ENCODE peak calls at places on chromosome 12, in six cellular contexts. L, W, C, Z, H and B are unnamed samples.

GRCh38 chr12:102216086-102216691 is 18.6 kb upstream of the PMCH start:
- DNase-seq in L (no peak), W (no peak), C (no peak), Z (no peak), H (no peak), B (no peak)

GRCh38 chr12:24226745-24227350 is 277.4 kb upstream of the SOX5 start:
- DNase-seq in L (no peak), W (no peak), C (peak), Z (no peak), H (no peak), B (no peak)

GRCh38 chr12:89316705-89317139 is 35.6 kb downstream of the DUSP6 start:
- DNase-seq in L (no peak), W (no peak), C (no peak), Z (no peak), H (no peak), B (no peak)

GRCh38 chr12:109695961-109696461 is 17.6 kb upstream of the FAM222A start:
- DNase-seq in L (no peak), W (no peak), C (no peak), Z (no peak), H (no peak), B (no peak)

GRCh38 chr12:79098530-79098929 is 234.0 kb downstream of the SYT1 start:
- DNase-seq in L (no peak), W (no peak), C (no peak), Z (no peak), H (no peak), B (no peak)

GRCh38 chr12:62006076-62006732 is 254.0 kb upstream of the USP15 start:
- DNase-seq in L (peak), W (no peak), C (no peak), Z (no peak), H (no peak), B (no peak)

GRCh38 chr12:24719293-24719721 is 229.6 kb downstream of the BCAT1 start:
- DNase-seq in L (no peak), W (no peak), C (no peak), Z (no peak), H (no peak), B (no peak)

GRCh38 chr12:47272412-47273190 is 192.8 kb upstream of the AMIGO2 start:
- DNase-seq in L (no peak), W (no peak), C (no peak), Z (no peak), H (no peak), B (no peak)

GRCh38 chr12:5827591-5827990 is 117.5 kb downstream of the ANO2 start:
- DNase-seq in L (no peak), W (no peak), C (no peak), Z (no peak), H (no peak), B (no peak)

GRCh38 chr12:128729628-128730121 is 94.1 kb downstream of the SLC15A4 start:
- DNase-seq in L (no peak), W (no peak), C (no peak), Z (no peak), H (no peak), B (no peak)

GRCh38 chr12:105927553-105927952 is 211.2 kb downstream of the NUAK1 start:
- DNase-seq in L (no peak), W (no peak), C (no peak), Z (no peak), H (no peak), B (no peak)

GRCh38 chr12:130161261-130162231 is 718 bp upstream of the FZD10 start:
- DNase-seq in L (no peak), W (peak), C (no peak), Z (no peak), H (peak), B (peak)

GRCh38 chr12:116187158-116187511 is 90.4 kb downstream of the MED13L start:
- DNase-seq in L (no peak), W (no peak), C (no peak), Z (no peak), H (no peak), B (no peak)

GRCh38 chr12:11707535-11707934 is 58.1 kb downstream of the ETV6 start:
- DNase-seq in L (no peak), W (no peak), C (no peak), Z (no peak), H (no peak), B (no peak)

GRCh38 chr12:1448321-1448720 is 146.1 kb downstream of the FBXL14 start:
- DNase-seq in L (no peak), W (no peak), C (no peak), Z (no peak), H (no peak), B (no peak)

GRCh38 chr12:116662612-116663144 is 75.2 kb downstream of the SPRING1 start:
- DNase-seq in L (no peak), W (peak), C (no peak), Z (no peak), H (no peak), B (no peak)

GRCh38 chr12:113500662-113501435 is 29.2 kb upstream of the LHX5 start:
- DNase-seq in L (no peak), W (no peak), C (no peak), Z (no peak), H (no peak), B (no peak)

DNA sequence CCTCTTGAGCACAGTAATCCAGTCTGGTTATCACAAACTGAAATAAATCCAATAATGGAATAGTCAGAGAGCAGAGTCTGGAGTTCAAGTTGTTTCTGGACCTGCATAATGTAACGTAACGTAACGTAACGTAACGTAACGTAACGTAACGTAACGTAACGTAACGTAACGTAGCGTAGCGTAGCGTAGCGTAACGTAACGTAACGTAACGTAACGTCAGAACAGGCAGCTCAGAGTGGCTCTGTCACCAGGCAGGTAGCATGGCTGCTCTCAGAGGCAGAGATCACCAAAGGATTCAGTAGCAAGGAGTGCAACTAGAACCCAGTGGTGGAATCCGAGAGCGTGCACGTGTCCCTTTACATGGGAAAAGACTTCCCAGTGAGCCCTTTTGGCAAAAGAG is 85.7 kb upstream of the USP44 start:
- DNase-seq in L (no peak), W (no peak), C (no peak), Z (no peak), H (no peak), B (no peak)
- H3K4me3 ChIP-seq in L (no peak), W (no peak), C (no peak), Z (no peak), H (no peak), B (no peak)

GRCh38 chr12:70637286-70637685 is at the start of gene PTPRB:
- DNase-seq in L (no peak), W (no peak), C (no peak), Z (no peak), H (no peak), B (no peak)
- H3K27ac ChIP-seq in L (no peak), W (peak), C (no peak), Z (no peak), H (peak), B (peak)

DNA sequence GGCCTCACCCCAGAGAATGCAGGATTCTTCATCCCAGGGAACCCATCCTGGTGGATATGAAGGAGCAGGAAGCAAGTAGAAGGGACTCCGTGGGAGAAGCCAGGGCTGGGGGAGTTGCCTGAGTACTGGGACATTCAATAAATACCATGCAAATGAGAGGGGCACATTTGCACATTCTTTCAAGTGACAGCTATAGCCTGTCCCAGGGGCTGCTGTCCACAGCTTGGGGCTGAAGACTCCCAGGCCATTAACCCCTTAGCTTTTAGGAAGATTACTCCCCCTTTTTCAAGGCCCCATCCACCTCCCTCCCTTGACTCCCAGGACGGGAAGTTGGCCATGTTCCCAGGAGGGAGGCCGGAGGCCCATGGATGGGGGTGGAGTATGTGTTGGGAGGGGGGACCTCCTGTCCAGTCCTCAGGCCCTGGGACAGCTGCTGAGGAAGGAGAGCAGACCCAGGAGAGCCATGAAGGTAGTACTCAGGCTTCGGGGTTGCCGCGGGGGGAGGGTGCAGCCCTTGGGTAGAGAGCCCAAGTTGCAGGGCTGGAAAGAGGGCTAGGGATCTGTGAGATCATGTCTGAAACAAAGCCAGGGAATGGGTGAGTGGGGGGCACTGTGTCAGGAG is 974 bp upstream of the TNS2 start:
- DNase-seq in L (peak), W (peak), C (peak), Z (no peak), H (peak), B (peak)
- H3K4me3 ChIP-seq in L (peak), W (peak), C (peak), Z (no peak), H (peak), B (peak)

GRCh38 chr12:92299744-92300143 is 154.1 kb upstream of the BTG1 start:
- DNase-seq in L (no peak), W (no peak), C (no peak), Z (no peak), H (no peak), B (no peak)

GRCh38 chr12:92302041-92302829 is 156.6 kb upstream of the BTG1 start:
- DNase-seq in L (no peak), W (no peak), C (no peak), Z (no peak), H (no peak), B (no peak)

GRCh38 chr12:92301329-92301728 is 155.7 kb upstream of the BTG1 start:
- DNase-seq in L (no peak), W (no peak), C (no peak), Z (no peak), H (no peak), B (no peak)

GRCh38 chr12:92299344-92299743 is 153.7 kb upstream of the BTG1 start:
- DNase-seq in L (no peak), W (no peak), C (no peak), Z (no peak), H (no peak), B (no peak)

DNA sequence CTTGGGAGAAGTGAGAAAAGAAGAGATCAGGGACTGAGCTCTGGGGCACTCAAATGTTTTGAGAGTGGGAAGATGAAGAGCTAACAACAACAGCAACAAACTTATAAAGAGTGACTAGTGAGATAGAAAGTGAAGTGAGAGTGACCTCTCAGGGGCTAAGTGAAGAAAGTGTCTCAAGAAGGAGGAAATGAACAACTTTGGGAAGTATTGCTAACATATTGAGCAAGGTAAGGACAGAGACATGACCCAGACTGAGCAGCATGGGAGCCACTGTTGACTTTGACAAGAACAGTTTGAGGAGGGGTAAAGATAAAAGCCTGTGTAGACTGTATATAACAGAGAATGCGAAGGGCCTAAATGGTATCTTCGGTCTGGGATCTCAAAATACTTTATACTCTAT is 155.1 kb upstream of the BTG1 start:
- DNase-seq in L (no peak), W (no peak), C (no peak), Z (no peak), H (no peak), B (no peak)
- H3K27ac ChIP-seq in L (no peak), W (no peak), C (no peak), Z (no peak), H (no peak), B (no peak)

GRCh38 chr12:111578276-111578970 is 20.7 kb downstream of the ATXN2 start:
- DNase-seq in L (no peak), W (no peak), C (no peak), Z (no peak), H (no peak), B (no peak)

GRCh38 chr12:111581434-111582132 is 17.5 kb downstream of the ATXN2 start:
- DNase-seq in L (no peak), W (no peak), C (no peak), Z (no peak), H (no peak), B (no peak)

GRCh38 chr12:111580737-111581136 is 18.4 kb downstream of the ATXN2 start:
- DNase-seq in L (no peak), W (no peak), C (no peak), Z (no peak), H (no peak), B (no peak)

GRCh38 chr12:111580119-111580425 is 19.0 kb downstream of the ATXN2 start:
- DNase-seq in L (no peak), W (no peak), C (no peak), Z (no peak), H (no peak), B (no peak)

GRCh38 chr12:111578971-111579340 is 20.2 kb downstream of the ATXN2 start:
- DNase-seq in L (no peak), W (no peak), C (no peak), Z (no peak), H (no peak), B (no peak)
- H3K4me3 ChIP-seq in L (no peak), W (no peak), C (no peak), Z (no peak), H (no peak), B (no peak)

GRCh38 chr12:22285871-22286270 is 48.6 kb downstream of the ST8SIA1 start:
- DNase-seq in L (no peak), W (no peak), C (no peak), Z (no peak), H (no peak), B (no peak)
- H3K27ac ChIP-seq in L (no peak), W (no peak), C (no peak), Z (no peak), H (peak), B (no peak)

GRCh38 chr12:9243999-9244649 is 35.9 kb upstream of the PZP start:
- DNase-seq in L (no peak), W (no peak), C (no peak), Z (no peak), H (no peak), B (no peak)

GRCh38 chr12:9244894-9245293 is 36.7 kb upstream of the PZP start:
- DNase-seq in L (no peak), W (no peak), C (no peak), Z (no peak), H (peak), B (no peak)

GRCh38 chr12:9241301-9241700 is 33.1 kb upstream of the PZP start:
- DNase-seq in L (no peak), W (no peak), C (no peak), Z (no peak), H (no peak), B (no peak)

GRCh38 chr12:9237286-9237685 is 29.1 kb upstream of the PZP start:
- DNase-seq in L (no peak), W (no peak), C (no peak), Z (no peak), H (no peak), B (no peak)

GRCh38 chr12:9240776-9241175 is 32.6 kb upstream of the PZP start:
- DNase-seq in L (no peak), W (no peak), C (no peak), Z (no peak), H (no peak), B (no peak)
- H3K4me3 ChIP-seq in L (peak), W (peak), C (peak), Z (no peak), H (no peak), B (no peak)

DNA sequence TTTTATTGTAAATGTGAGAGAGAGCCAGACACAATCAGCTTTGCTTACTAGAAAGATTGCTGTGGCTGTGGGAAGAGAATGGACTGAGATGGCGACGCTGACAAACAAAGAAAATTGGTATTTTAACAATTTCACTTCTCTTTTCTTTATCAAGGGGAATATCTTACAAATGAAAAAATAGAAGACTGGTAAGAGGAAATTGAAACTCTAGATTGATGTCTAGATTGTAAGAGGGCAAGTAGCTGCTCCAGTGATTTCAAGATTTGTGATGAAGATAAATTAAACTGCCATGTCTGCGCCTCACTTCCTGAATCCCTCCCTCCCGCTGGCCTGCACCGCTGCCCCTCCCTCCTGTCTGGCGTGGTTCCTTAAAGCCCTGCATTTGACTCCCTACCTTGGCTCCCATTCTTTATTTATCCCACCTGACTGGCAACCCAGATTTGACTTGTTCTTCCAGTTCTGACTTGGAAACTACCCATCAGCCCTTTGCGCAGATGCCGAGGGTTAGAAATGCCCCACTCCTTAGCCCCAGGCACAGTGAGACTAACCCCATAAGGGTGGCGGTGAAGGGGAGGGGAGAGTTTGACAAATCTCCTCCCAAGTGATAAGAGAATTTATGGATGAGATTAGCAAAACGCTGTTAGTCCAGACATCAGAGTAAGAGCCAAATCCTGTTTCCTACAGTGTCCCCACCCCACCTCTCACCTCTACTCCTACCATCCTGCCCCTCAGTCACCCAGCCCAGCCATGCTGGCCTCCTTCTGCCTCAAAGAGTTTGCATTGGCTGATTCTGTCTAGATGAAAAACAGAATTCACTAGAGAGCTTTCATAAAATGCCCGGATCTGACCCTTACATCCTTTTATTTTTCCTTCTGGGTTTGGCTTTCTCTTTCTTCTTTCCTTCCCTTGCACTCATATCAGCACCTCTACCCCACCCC is 125.3 kb upstream of the ATF7IP start:
- DNase-seq in L (no peak), W (no peak), C (no peak), Z (no peak), H (no peak), B (no peak)
- H3K27ac ChIP-seq in L (peak), W (peak), C (no peak), Z (no peak), H (no peak), B (no peak)

DNA sequence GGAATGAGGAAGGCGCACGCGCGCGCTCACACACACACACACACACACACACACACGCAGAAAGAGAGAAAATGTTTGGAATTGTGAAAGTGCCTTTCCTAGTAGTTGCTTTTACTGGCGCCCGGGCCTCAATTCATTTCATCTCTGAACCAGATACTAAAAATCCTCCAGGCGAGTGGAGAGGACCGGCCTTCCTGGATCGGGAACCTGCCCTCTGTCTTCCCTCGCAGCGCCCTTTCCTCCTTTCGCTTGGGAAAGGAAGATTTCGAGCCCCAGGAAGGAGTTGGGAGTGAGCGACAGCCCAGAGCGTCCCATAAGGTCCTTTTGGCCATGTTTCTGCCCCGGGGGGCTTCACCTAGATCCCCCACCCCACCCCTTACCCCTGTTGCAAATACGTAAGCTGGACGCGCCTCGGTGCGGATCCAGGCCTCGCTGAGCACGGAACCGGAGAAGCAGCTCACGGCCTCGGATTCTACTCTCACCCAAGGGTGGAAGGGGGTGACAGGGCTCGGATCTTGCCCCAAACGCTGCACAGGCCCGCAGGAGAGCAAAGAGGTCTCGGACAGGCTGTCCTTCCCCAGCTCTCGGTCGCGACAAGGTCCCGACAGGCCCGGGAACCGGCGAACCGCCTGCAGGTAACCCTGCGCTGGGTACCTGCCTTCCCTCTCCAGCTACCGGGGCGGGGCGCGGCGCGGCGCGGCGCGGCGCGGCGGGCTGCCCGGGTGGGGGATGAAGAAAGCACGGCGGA is 8.0 kb upstream of the TBX3 start:
- DNase-seq in L (no peak), W (peak), C (no peak), Z (no peak), H (no peak), B (no peak)
- H3K4me3 ChIP-seq in L (peak), W (no peak), C (peak), Z (no peak), H (peak), B (peak)

GRCh38 chr12:22256076-22256475 is 78.4 kb downstream of the ST8SIA1 start:
- DNase-seq in L (no peak), W (no peak), C (no peak), Z (no peak), H (no peak), B (no peak)
- H3K27ac ChIP-seq in L (no peak), W (no peak), C (no peak), Z (no peak), H (peak), B (no peak)